ENCODE peak calls at places on chromosomes 3 and 15, in six cellular contexts. K, M, I, Y, F and L are unnamed samples.

GRCh38 chr3:111577798-111578685 is 17.1 kb downstream of the ZBED2 start:
- DNase-seq in K (no peak), M (no peak), I (peak), Y (no peak), F (no peak), L (no peak)

GRCh38 chr3:46695962-46696922 is 2.8 kb upstream of the ALS2CL start:
- DNase-seq in K (no peak), M (no peak), I (no peak), Y (no peak), F (no peak), L (no peak)

GRCh38 chr15:69855172-69855562 is 242.6 kb downstream of the TLE3 start:
- DNase-seq in K (no peak), M (no peak), I (no peak), Y (no peak), F (no peak), L (no peak)

GRCh38 chr3:134852893-134853351 is 57.9 kb downstream of the EPHB1 start:
- DNase-seq in K (no peak), M (no peak), I (no peak), Y (no peak), F (no peak), L (peak)

GRCh38 chr3:33848624-33849347 is 50.4 kb downstream of the PDCD6IP start:
- DNase-seq in K (no peak), M (no peak), I (peak), Y (no peak), F (no peak), L (no peak)

GRCh38 chr3:133408961-133409360 is 9.1 kb downstream of the BFSP2 start:
- DNase-seq in K (no peak), M (no peak), I (no peak), Y (no peak), F (peak), L (no peak)

GRCh38 chr3:60887574-60887973 is 363.7 kb downstream of the FHIT start:
- DNase-seq in K (no peak), M (no peak), I (no peak), Y (no peak), F (no peak), L (no peak)

GRCh38 chr3:70824785-70825184 is 512.3 kb upstream of the MDFIC2 start:
- DNase-seq in K (no peak), M (no peak), I (no peak), Y (no peak), F (no peak), L (no peak)

GRCh38 chr3:8589880-8590556 is 54.6 kb downstream of the SSUH2 start:
- DNase-seq in K (no peak), M (no peak), I (no peak), Y (no peak), F (no peak), L (no peak)

GRCh38 chr3:98901032-98901464 is 447 bp downstream of the DCBLD2 start:
- DNase-seq in K (no peak), M (no peak), I (peak), Y (peak), F (no peak), L (peak)

GRCh38 chr15:40291088-40291574 is 8.3 kb upstream of the ANKRD63 start:
- DNase-seq in K (no peak), M (no peak), I (peak), Y (peak), F (no peak), L (peak)

GRCh38 chr3:184491867-184492615 is 69.5 kb upstream of the EPHB3 start:
- DNase-seq in K (no peak), M (no peak), I (peak), Y (no peak), F (no peak), L (peak)

GRCh38 chr15:68277131-68277604 is 377 bp upstream of the FEM1B start:
- DNase-seq in K (no peak), M (no peak), I (peak), Y (peak), F (no peak), L (peak)

GRCh38 chr15:65077981-65078352 is 1.4 kb downstream of the KBTBD13 start:
- DNase-seq in K (no peak), M (peak), I (peak), Y (peak), F (no peak), L (peak)

GRCh38 chr15:69912116-69912515 is 185.6 kb downstream of the TLE3 start:
- DNase-seq in K (no peak), M (no peak), I (no peak), Y (no peak), F (no peak), L (no peak)

GRCh38 chr15:70795311-70795665 is 31.9 kb upstream of the UACA start:
- DNase-seq in K (peak), M (no peak), I (no peak), Y (no peak), F (no peak), L (no peak)

GRCh38 chr15:77838595-77838994 is 205.9 kb upstream of the LINGO1 start:
- DNase-seq in K (no peak), M (no peak), I (no peak), Y (peak), F (no peak), L (no peak)

GRCh38 chr15:39556461-39556860 is 24.4 kb upstream of the THBS1 start:
- DNase-seq in K (no peak), M (no peak), I (no peak), Y (no peak), F (no peak), L (no peak)

DNA sequence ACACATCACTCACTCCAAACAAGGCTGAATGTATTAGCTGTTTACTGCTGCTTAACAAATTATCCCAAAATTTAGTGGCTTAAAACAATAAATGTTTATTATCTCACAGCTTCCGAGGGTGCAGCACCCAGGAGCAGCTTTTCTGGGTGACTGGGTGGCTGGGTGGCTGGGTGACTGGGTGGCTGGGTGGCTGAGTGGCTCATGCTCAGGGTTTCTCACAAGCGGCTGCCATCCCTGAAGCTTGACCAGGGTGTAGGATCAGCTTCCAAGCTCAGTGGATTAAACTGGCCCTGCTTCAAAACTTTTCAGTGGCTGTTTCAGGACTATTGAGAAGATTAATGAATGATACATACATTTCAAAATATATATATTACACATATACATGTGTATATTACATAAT is 2.3 kb upstream of the CYP11A1 start:
- DNase-seq in K (no peak), M (peak), I (no peak), Y (peak), F (no peak), L (no peak)
- TF ChIP-seq POLR2AphosphoS5 in K (no peak), M (no peak), I (no peak), Y (no peak), F (no peak), L (no peak)

GRCh38 chr3:42501681-42502428 is 588 bp upstream of the VIPR1 start:
- DNase-seq in K (no peak), M (peak), I (peak), Y (peak), F (no peak), L (peak)
- H3K4me3 ChIP-seq in K (peak), M (peak), I (peak), Y (peak), F (peak), L (peak)

DNA sequence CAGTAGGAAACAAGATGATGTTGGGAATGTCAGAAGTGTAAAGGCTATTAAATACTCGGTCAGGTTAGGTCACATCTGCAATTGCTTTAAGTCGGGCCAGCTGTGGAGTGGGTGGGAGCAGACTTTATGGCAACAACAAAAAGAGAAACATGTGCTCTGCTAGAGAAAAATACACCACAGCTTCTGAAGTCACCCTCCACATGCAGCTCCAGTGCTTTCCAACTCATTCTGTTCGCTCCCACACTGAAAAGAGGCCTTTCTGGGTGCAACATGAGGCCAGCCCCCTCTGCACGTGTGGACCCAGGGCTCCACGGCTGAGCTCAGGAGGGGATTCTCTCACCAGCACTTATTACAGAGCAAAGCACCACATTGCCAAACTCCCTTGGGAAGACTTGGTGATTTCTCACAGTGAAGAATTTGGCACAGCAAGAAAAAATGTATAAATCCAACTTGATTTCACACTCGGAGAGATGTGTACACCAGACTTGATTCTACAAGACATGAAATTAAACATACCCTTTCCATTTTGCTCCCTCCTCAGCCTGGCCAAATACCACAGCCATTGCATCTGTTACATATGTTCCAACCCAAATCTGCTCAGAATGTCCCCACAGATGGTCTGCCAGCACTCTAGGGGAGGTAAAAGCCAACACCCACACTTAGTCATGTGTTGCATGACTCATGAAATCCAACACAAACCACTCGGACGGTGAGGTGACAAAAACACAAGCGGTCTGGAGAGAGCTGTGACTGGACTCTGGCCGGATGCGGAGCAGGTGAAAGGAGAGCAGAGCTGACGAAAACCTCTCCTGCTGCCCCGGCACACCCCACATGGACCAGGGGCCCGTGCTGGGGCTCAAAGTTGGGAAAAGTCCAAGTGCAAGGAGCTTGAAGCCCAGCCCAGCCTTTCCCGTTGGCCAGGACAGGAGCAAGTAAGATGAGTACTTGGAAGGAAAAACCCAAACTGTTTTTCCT is 74.6 kb downstream of the ITGB5 start:
- DNase-seq in K (peak), M (no peak), I (no peak), Y (peak), F (no peak), L (peak)
- H3K27ac ChIP-seq in K (peak), M (peak), I (peak), Y (peak), F (peak), L (peak)

GRCh38 chr3:50122071-50122470 is 33.1 kb upstream of the SEMA3F start:
- DNase-seq in K (no peak), M (no peak), I (no peak), Y (peak), F (no peak), L (no peak)

GRCh38 chr3:50121416-50122032 is 32.8 kb downstream of the RBM5 start:
- DNase-seq in K (peak), M (peak), I (peak), Y (peak), F (no peak), L (peak)

GRCh38 chr3:50118237-50118636 is 29.5 kb downstream of the RBM5 start:
- DNase-seq in K (no peak), M (no peak), I (no peak), Y (no peak), F (no peak), L (no peak)

GRCh38 chr3:50119786-50120185 is 31.1 kb downstream of the RBM5 start:
- DNase-seq in K (no peak), M (no peak), I (no peak), Y (no peak), F (no peak), L (no peak)

GRCh38 chr3:50120364-50121095 is 31.8 kb downstream of the RBM5 start:
- DNase-seq in K (no peak), M (no peak), I (no peak), Y (no peak), F (no peak), L (no peak)
- TF ChIP-seq POLR2AphosphoS5 in K (peak), M (no peak), I (no peak), Y (no peak), F (no peak), L (peak)

GRCh38 chr3:49813497-49814174 is at the start of gene UBA7:
- DNase-seq in K (no peak), M (no peak), I (no peak), Y (peak), F (no peak), L (peak)
- H3K4me3 ChIP-seq in K (peak), M (peak), I (no peak), Y (peak), F (no peak), L (peak)

DNA sequence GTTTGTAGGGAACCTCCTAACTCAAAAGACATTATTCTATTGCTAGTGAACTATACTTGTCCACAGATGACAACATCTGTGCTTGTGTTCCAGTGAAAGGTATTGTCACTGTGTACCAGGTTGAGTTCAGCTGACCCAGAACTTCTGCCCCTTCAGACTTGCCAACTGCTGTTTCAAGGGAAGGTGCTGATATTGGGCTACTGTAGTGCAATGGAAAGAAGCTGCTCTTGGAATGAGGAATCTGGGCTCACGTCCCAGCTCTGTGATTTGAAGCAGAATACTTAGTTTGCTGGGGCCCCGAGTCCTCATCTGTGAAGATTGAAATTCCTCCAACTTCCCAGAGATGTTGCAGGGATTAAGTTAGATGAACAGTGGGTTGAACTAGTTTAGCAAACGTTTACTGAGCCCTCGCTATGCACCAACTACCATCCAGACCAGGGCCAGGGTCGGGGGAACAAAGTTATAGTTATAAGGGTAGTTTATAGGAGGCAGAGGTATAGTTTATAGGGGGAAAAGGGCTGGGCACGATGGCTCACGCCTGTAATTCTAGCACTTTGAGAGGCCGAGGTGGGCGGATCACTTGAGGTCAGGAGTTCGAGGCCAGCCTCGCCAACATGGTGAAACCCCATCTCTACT is 15.9 kb upstream of the UMPS start:
- DNase-seq in K (no peak), M (no peak), I (no peak), Y (no peak), F (no peak), L (no peak)
- H3K27ac ChIP-seq in K (no peak), M (no peak), I (no peak), Y (no peak), F (peak), L (peak)

DNA sequence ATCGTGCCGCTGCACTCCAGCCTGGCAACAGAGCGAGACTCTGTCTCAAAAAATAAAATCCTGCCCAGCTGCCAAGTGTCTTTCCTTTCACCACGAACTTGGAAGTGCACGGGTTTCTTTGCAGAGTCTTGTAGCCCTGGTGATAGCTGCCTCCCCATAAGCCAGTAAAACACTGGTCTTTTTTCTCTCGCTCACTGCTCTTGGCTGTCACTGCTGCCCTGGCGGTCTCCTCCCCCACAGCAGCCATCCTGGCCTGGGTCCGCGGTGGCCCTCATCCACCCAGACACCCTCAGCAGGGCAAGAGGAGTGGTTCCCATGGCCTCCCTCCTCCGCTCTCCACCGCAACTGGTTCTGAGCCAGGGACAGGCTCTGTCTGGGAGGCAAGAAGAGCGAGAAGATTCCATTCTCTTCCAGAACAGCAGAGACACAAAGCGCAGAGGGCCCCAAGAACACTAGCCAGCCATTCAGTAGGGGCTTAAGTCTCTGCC is 44.4 kb downstream of the KLHL25 start:
- DNase-seq in K (no peak), M (peak), I (peak), Y (peak), F (no peak), L (peak)
- TF ChIP-seq POLR2AphosphoS5 in K (no peak), M (no peak), I (no peak), Y (peak), F (no peak), L (no peak)